ENCODE peak calls at places on chromosomes 3 and 15, in four cellular contexts. T is PC-3, E is astrocyte, C is HCT116. R is an unnamed sample. For H4K20me1, the result is how much of the 10 kb centered on the place peaks cover.

GRCh38 chr3:10941972-10942371 is 50.6 kb upstream of the SLC6A1 start:
- DNase-seq in T (peak), E (no peak), C (no peak), R (no peak)

GRCh38 chr3:191412764-191413163 is 48.2 kb upstream of the PYDC2 start:
- DNase-seq in T (peak), E (peak), C (no peak), R (peak)

GRCh38 chr15:72285927-72286516 is 13.7 kb upstream of the PARP6 start:
- DNase-seq in T (peak), E (no peak), C (peak), R (no peak)

GRCh38 chr15:91866971-91867372 is 13.5 kb downstream of the SLCO3A1 start:
- DNase-seq in T (no peak), E (no peak), C (no peak), R (no peak)

GRCh38 chr3:43954321-43954720 is 263.6 kb downstream of the ABHD5 start:
- DNase-seq in T (no peak), E (no peak), C (no peak), R (no peak)

GRCh38 chr3:108474581-108474980 is 35.8 kb downstream of the MYH15 start:
- DNase-seq in T (no peak), E (peak), C (no peak), R (no peak)

GRCh38 chr3:148873270-148873927 is 8.3 kb downstream of the CPA3 start:
- DNase-seq in T (no peak), E (peak), C (no peak), R (no peak)

GRCh38 chr3:122021811-122022401 is at the start of gene ILDR1:
- DNase-seq in T (peak), E (no peak), C (peak), R (no peak)

GRCh38 chr3:25648107-25648535 is 16.6 kb downstream of the TOP2B start:
- DNase-seq in T (peak), E (peak), C (peak), R (peak)

GRCh38 chr3:25652921-25653320 is 11.8 kb downstream of the TOP2B start:
- DNase-seq in T (no peak), E (peak), C (no peak), R (no peak)

GRCh38 chr3:25653322-25653721 is 11.4 kb downstream of the TOP2B start:
- DNase-seq in T (no peak), E (no peak), C (no peak), R (no peak)

GRCh38 chr3:25654576-25654975 is 10.1 kb downstream of the TOP2B start:
- DNase-seq in T (no peak), E (no peak), C (no peak), R (no peak)

GRCh38 chr3:25648925-25649828 is 15.5 kb downstream of the TOP2B start:
- DNase-seq in T (no peak), E (no peak), C (no peak), R (no peak)
- H4K20me1 ChIP-seq in T (under half), E (half or more), C (under half), R (under half)

GRCh38 chr3:150419959-150420358 is 11.9 kb downstream of the TSC22D2 start:
- DNase-seq in T (no peak), E (no peak), C (no peak), R (no peak)
- H4K20me1 ChIP-seq in T (half or more), E (half or more), C (under half), R (under half)

GRCh38 chr3:12974819-12975218 is 98.4 kb downstream of the IQSEC1 start:
- DNase-seq in T (no peak), E (no peak), C (no peak), R (no peak)

GRCh38 chr3:12974316-12974715 is 98.9 kb downstream of the IQSEC1 start:
- DNase-seq in T (no peak), E (no peak), C (no peak), R (no peak)

GRCh38 chr3:12972043-12972442 is 101.2 kb downstream of the IQSEC1 start:
- DNase-seq in T (no peak), E (no peak), C (no peak), R (no peak)

GRCh38 chr3:12973827-12974226 is 99.4 kb downstream of the IQSEC1 start:
- DNase-seq in T (no peak), E (no peak), C (no peak), R (no peak)

DNA sequence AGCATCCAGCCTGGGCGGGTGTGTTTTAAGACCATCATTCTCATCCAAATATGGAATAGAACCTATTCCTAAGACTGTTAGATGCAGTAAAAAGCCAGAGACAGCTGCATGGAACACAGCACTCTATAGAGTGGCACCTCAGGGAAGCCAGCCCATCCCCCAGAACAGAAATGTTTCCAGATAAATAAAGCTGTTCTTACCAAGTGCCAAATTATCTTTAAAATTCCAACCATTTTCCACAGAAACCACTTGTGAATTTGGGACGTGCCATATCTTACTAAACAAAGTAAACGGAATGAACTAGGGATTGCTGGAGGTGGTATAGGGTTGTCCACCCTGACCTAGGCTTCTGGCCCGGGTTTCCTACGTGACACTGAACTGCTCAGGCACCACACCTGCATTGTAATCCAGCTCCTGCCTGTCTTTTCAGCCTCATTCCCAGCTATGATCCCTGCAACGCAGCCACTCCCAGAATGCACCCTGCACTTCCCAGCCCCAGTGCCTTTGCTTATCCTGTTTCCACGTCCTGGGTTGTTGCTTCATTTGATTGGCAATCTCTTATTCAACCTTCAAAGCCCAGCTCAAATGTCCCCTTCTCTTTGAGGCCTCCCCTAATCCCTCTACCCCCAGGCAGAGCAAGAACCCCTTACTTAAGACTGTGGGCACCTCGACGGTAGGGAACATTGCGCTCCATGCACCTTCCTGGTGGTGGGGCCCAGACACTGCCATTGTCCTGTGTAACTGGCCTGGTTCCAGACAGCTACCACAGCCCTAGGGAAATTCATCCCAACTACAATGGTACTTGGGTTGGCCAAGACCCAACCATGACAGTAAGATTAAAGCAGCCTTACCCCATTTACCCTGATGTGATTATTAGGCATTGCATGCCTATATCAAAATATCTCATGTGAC is 100.2 kb downstream of the IQSEC1 start:
- DNase-seq in T (no peak), E (no peak), C (no peak), R (no peak)
- H4K20me1 ChIP-seq in T (under half), E (under half), C (under half), R (under half)

DNA sequence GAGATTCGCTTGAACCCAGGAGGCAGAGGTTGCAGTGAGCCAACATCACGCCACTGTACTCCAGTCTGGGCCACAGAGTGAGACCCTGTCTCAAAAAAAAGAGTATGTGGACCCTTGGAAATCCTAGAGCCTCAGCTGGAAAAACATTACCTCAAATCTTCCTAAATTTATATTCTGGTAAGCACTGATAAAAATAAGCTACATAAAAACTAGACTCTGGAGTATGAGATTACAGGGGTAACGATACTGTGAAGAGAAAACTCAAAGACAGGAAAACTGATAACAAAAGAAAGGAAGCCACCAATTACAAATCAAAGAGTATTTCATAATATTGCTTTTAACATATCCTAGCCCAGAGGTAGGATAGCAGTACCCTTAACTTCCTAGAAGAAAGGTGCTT is 30.3 kb downstream of the SETD2 start:
- DNase-seq in T (no peak), E (no peak), C (no peak), R (no peak)
- H4K20me1 ChIP-seq in T (under half), E (half or more), C (under half), R (under half)

GRCh38 chr3:12190832-12191231 is 32.1 kb upstream of the TIMP4 start:
- DNase-seq in T (no peak), E (no peak), C (no peak), R (no peak)
- H4K20me1 ChIP-seq in T (under half), E (under half), C (under half), R (under half)

R was measured in keratinocyte.